ENCODE peak calls at places on chromosomes 13 and 19, in eight cellular contexts. One of them, this sample, is unnamed.

GRCh38 chr19:34313188-34313587 is 51.8 kb upstream of the GPI start:
- DNase-seq in fibroblast of the aortic adventitia: peak
- DNase-seq in mammary epithelial cell: peak
- DNase-seq in osteocyte: no peak
- DNase-seq in GM23338: no peak
- DNase-seq in CD8-positive, alpha-beta T cell: no peak
- DNase-seq in fibroblast of mammary gland: peak
- DNase-seq in right lobe of liver: no peak
- DNase-seq in this sample: no peak

GRCh38 chr19:51422053-51422448 is 4.6 kb upstream of the SIGLEC10 start:
- DNase-seq in fibroblast of mammary gland: peak
- DNase-seq in GM23338: peak
- DNase-seq in CD8-positive, alpha-beta T cell: peak
- DNase-seq in right lobe of liver: peak
- DNase-seq in fibroblast of the aortic adventitia: peak
- DNase-seq in mammary epithelial cell: peak
- DNase-seq in osteocyte: peak
- DNase-seq in this sample: no peak

GRCh38 chr19:51250786-51251452 is at the start of gene SIGLECL1:
- DNase-seq in fibroblast of the aortic adventitia: no peak
- DNase-seq in mammary epithelial cell: no peak
- DNase-seq in CD8-positive, alpha-beta T cell: no peak
- DNase-seq in GM23338: peak
- DNase-seq in fibroblast of mammary gland: no peak
- DNase-seq in osteocyte: peak
- DNase-seq in right lobe of liver: no peak
- DNase-seq in this sample: no peak

GRCh38 chr13:79989251-79989661 is 351.7 kb downstream of the SPRY2 start:
- DNase-seq in mammary epithelial cell: peak
- DNase-seq in CD8-positive, alpha-beta T cell: no peak
- DNase-seq in right lobe of liver: no peak
- DNase-seq in GM23338: no peak
- DNase-seq in fibroblast of the aortic adventitia: peak
- DNase-seq in osteocyte: no peak
- DNase-seq in fibroblast of mammary gland: peak
- DNase-seq in this sample: no peak

GRCh38 chr19:5012688-5013457 is 44.0 kb downstream of the KDM4B start:
- DNase-seq in mammary epithelial cell: no peak
- DNase-seq in fibroblast of the aortic adventitia: no peak
- DNase-seq in fibroblast of mammary gland: no peak
- DNase-seq in CD8-positive, alpha-beta T cell: no peak
- DNase-seq in right lobe of liver: no peak
- DNase-seq in osteocyte: no peak
- DNase-seq in GM23338: no peak
- DNase-seq in this sample: no peak

GRCh38 chr13:113407103-113407530 is 43.2 kb upstream of the GRTP1 start:
- DNase-seq in right lobe of liver: peak
- DNase-seq in mammary epithelial cell: no peak
- DNase-seq in GM23338: no peak
- DNase-seq in osteocyte: no peak
- DNase-seq in fibroblast of mammary gland: no peak
- DNase-seq in CD8-positive, alpha-beta T cell: no peak
- DNase-seq in fibroblast of the aortic adventitia: no peak
- DNase-seq in this sample: peak

GRCh38 chr13:20401958-20402856 is 123.5 kb downstream of the CRYL1 start:
- DNase-seq in fibroblast of the aortic adventitia: peak
- DNase-seq in mammary epithelial cell: peak
- DNase-seq in CD8-positive, alpha-beta T cell: no peak
- DNase-seq in fibroblast of mammary gland: peak
- DNase-seq in osteocyte: peak
- DNase-seq in GM23338: no peak
- DNase-seq in right lobe of liver: no peak
- DNase-seq in this sample: no peak

GRCh38 chr13:20702945-20703784 is at the start of gene IL17D:
- DNase-seq in CD8-positive, alpha-beta T cell: no peak
- DNase-seq in fibroblast of mammary gland: no peak
- DNase-seq in mammary epithelial cell: peak
- DNase-seq in fibroblast of the aortic adventitia: no peak
- DNase-seq in osteocyte: no peak
- DNase-seq in right lobe of liver: no peak
- DNase-seq in GM23338: peak
- DNase-seq in this sample: no peak

GRCh38 chr19:33497778-33498175 is 23.8 kb downstream of the PEPD start:
- DNase-seq in mammary epithelial cell: no peak
- DNase-seq in GM23338: no peak
- DNase-seq in fibroblast of mammary gland: no peak
- DNase-seq in CD8-positive, alpha-beta T cell: no peak
- DNase-seq in fibroblast of the aortic adventitia: no peak
- DNase-seq in osteocyte: no peak
- DNase-seq in right lobe of liver: peak
- DNase-seq in this sample: peak

GRCh38 chr19:13839938-13840750 is 36.8 kb upstream of the NANOS3 start:
- DNase-seq in fibroblast of mammary gland: peak
- DNase-seq in right lobe of liver: peak
- DNase-seq in osteocyte: peak
- DNase-seq in CD8-positive, alpha-beta T cell: no peak
- DNase-seq in fibroblast of the aortic adventitia: peak
- DNase-seq in GM23338: no peak
- DNase-seq in mammary epithelial cell: peak
- DNase-seq in this sample: peak

GRCh38 chr19:50514346-50515167 is 844 bp upstream of the ASPDH start:
- DNase-seq in CD8-positive, alpha-beta T cell: no peak
- DNase-seq in mammary epithelial cell: no peak
- DNase-seq in fibroblast of the aortic adventitia: no peak
- DNase-seq in GM23338: no peak
- DNase-seq in osteocyte: no peak
- DNase-seq in fibroblast of mammary gland: no peak
- DNase-seq in right lobe of liver: peak
- DNase-seq in this sample: peak

GRCh38 chr13:34847751-34848150 is 94.3 kb upstream of the NBEA start:
- DNase-seq in mammary epithelial cell: no peak
- DNase-seq in osteocyte: no peak
- DNase-seq in GM23338: peak
- DNase-seq in CD8-positive, alpha-beta T cell: no peak
- DNase-seq in right lobe of liver: no peak
- DNase-seq in fibroblast of mammary gland: no peak
- DNase-seq in fibroblast of the aortic adventitia: no peak
- DNase-seq in this sample: no peak

GRCh38 chr13:34849406-34849805 is 92.7 kb upstream of the NBEA start:
- DNase-seq in fibroblast of mammary gland: no peak
- DNase-seq in CD8-positive, alpha-beta T cell: no peak
- DNase-seq in mammary epithelial cell: no peak
- DNase-seq in right lobe of liver: no peak
- DNase-seq in GM23338: no peak
- DNase-seq in osteocyte: no peak
- DNase-seq in fibroblast of the aortic adventitia: no peak
- DNase-seq in this sample: no peak

GRCh38 chr13:34857561-34857960 is 84.5 kb upstream of the NBEA start:
- DNase-seq in mammary epithelial cell: no peak
- DNase-seq in osteocyte: no peak
- DNase-seq in fibroblast of the aortic adventitia: no peak
- DNase-seq in CD8-positive, alpha-beta T cell: no peak
- DNase-seq in fibroblast of mammary gland: no peak
- DNase-seq in right lobe of liver: no peak
- DNase-seq in GM23338: no peak
- DNase-seq in this sample: no peak

GRCh38 chr13:34853161-34853560 is 88.9 kb upstream of the NBEA start:
- DNase-seq in osteocyte: no peak
- DNase-seq in CD8-positive, alpha-beta T cell: no peak
- DNase-seq in right lobe of liver: no peak
- DNase-seq in fibroblast of the aortic adventitia: no peak
- DNase-seq in fibroblast of mammary gland: no peak
- DNase-seq in mammary epithelial cell: no peak
- DNase-seq in GM23338: no peak
- DNase-seq in this sample: no peak
- TF ChIP-seq CTCF in osteocyte: no peak
- TF ChIP-seq CTCF in CD8-positive, alpha-beta T cell: no peak
- TF ChIP-seq CTCF in right lobe of liver: no peak
- TF ChIP-seq CTCF in fibroblast of the aortic adventitia: no peak
- TF ChIP-seq CTCF in fibroblast of mammary gland: no peak
- TF ChIP-seq CTCF in mammary epithelial cell: no peak
- TF ChIP-seq CTCF in GM23338: no peak
- TF ChIP-seq CTCF in this sample: no peak

DNA sequence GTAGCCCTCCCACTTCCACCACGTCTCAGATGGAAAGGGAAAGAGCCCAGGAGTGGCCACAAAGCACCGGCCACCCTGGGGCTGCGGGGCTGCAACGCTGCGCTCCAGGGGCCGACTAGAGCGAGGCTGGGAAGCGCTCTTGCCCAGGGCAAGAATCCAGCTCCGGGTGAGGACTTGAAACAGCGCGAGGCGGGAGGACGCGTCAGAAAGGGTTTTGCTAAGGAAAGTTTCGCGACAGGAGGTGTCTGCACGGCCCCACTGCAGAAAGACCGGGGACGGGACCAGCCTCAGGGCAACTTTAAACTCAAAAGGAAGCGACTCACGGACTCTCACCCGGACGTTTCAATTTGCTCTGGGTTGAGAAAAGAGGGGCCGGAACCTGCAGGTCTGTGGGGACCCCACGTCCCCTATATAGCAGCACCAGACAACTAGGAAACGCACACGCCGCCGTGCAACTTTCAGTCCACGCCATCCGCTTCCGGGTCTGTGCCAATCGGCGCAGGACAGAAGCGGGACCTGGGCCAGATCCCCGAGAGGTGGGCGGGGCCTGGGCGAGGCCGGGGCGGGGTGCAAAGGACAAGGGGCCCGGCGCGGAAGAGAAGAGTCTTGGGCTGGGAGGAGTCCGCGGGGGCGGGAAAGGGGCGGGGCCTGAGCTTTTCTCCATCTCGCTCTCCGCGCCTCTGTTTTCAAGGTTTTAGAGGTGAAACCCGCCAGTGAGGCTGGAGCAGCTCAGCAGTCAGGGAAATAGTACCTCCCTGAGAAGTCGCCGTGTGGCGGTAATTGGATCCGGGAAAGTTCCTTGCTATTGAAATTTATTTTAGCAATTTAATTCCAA is at the start of gene ZNF816:
- DNase-seq in right lobe of liver: peak
- DNase-seq in fibroblast of the aortic adventitia: peak
- DNase-seq in fibroblast of mammary gland: peak
- DNase-seq in GM23338: peak
- DNase-seq in mammary epithelial cell: peak
- DNase-seq in CD8-positive, alpha-beta T cell: peak
- DNase-seq in osteocyte: peak
- DNase-seq in this sample: peak
- TF ChIP-seq CTCF in right lobe of liver: no peak
- TF ChIP-seq CTCF in fibroblast of the aortic adventitia: no peak
- TF ChIP-seq CTCF in fibroblast of mammary gland: no peak
- TF ChIP-seq CTCF in GM23338: no peak
- TF ChIP-seq CTCF in mammary epithelial cell: no peak
- TF ChIP-seq CTCF in CD8-positive, alpha-beta T cell: no peak
- TF ChIP-seq CTCF in osteocyte: no peak
- TF ChIP-seq CTCF in this sample: no peak

GRCh38 chr13:27177852-27178251 is 6.2 kb upstream of the USP12 start:
- DNase-seq in fibroblast of the aortic adventitia: no peak
- DNase-seq in fibroblast of mammary gland: no peak
- DNase-seq in mammary epithelial cell: no peak
- DNase-seq in CD8-positive, alpha-beta T cell: no peak
- DNase-seq in right lobe of liver: no peak
- DNase-seq in GM23338: peak
- DNase-seq in osteocyte: no peak
- DNase-seq in this sample: no peak
- TF ChIP-seq CTCF in fibroblast of the aortic adventitia: no peak
- TF ChIP-seq CTCF in fibroblast of mammary gland: no peak
- TF ChIP-seq CTCF in mammary epithelial cell: peak
- TF ChIP-seq CTCF in CD8-positive, alpha-beta T cell: no peak
- TF ChIP-seq CTCF in right lobe of liver: no peak
- TF ChIP-seq CTCF in GM23338: peak
- TF ChIP-seq CTCF in osteocyte: no peak
- TF ChIP-seq CTCF in this sample: no peak

GRCh38 chr19:55105237-55105636 is 12.2 kb downstream of the PPP1R12C start:
- DNase-seq in fibroblast of mammary gland: no peak
- DNase-seq in mammary epithelial cell: no peak
- DNase-seq in GM23338: no peak
- DNase-seq in osteocyte: no peak
- DNase-seq in CD8-positive, alpha-beta T cell: no peak
- DNase-seq in right lobe of liver: no peak
- DNase-seq in fibroblast of the aortic adventitia: no peak
- DNase-seq in this sample: peak
- TF ChIP-seq CTCF in fibroblast of mammary gland: no peak
- TF ChIP-seq CTCF in mammary epithelial cell: no peak
- TF ChIP-seq CTCF in GM23338: no peak
- TF ChIP-seq CTCF in osteocyte: no peak
- TF ChIP-seq CTCF in CD8-positive, alpha-beta T cell: no peak
- TF ChIP-seq CTCF in right lobe of liver: no peak
- TF ChIP-seq CTCF in fibroblast of the aortic adventitia: no peak
- TF ChIP-seq CTCF in this sample: no peak

GRCh38 chr13:66952507-66952906 is 277.6 kb downstream of the PCDH9 start:
- DNase-seq in GM23338: peak
- DNase-seq in CD8-positive, alpha-beta T cell: no peak
- DNase-seq in mammary epithelial cell: no peak
- DNase-seq in osteocyte: no peak
- DNase-seq in fibroblast of mammary gland: no peak
- DNase-seq in fibroblast of the aortic adventitia: no peak
- DNase-seq in right lobe of liver: no peak
- DNase-seq in this sample: no peak
- TF ChIP-seq CTCF in GM23338: no peak
- TF ChIP-seq CTCF in CD8-positive, alpha-beta T cell: no peak
- TF ChIP-seq CTCF in mammary epithelial cell: no peak
- TF ChIP-seq CTCF in osteocyte: no peak
- TF ChIP-seq CTCF in fibroblast of mammary gland: no peak
- TF ChIP-seq CTCF in fibroblast of the aortic adventitia: no peak
- TF ChIP-seq CTCF in right lobe of liver: no peak
- TF ChIP-seq CTCF in this sample: no peak

GRCh38 chr13:44221657-44222056 is 152.0 kb upstream of the SERP2 start:
- DNase-seq in right lobe of liver: no peak
- DNase-seq in CD8-positive, alpha-beta T cell: no peak
- DNase-seq in mammary epithelial cell: no peak
- DNase-seq in osteocyte: no peak
- DNase-seq in GM23338: no peak
- DNase-seq in fibroblast of the aortic adventitia: no peak
- DNase-seq in fibroblast of mammary gland: no peak
- DNase-seq in this sample: no peak
- TF ChIP-seq CTCF in right lobe of liver: no peak
- TF ChIP-seq CTCF in CD8-positive, alpha-beta T cell: no peak
- TF ChIP-seq CTCF in mammary epithelial cell: no peak
- TF ChIP-seq CTCF in osteocyte: no peak
- TF ChIP-seq CTCF in GM23338: no peak
- TF ChIP-seq CTCF in fibroblast of the aortic adventitia: no peak
- TF ChIP-seq CTCF in fibroblast of mammary gland: no peak
- TF ChIP-seq CTCF in this sample: no peak

This sample was measured in chondrocyte.